ENCODE peak calls at places on chromosomes 7 and 10, in nine cellular contexts. N, A, W, M, O, X, Y, U and J are unnamed samples.

GRCh38 chr10:57694956-57695605 is 572.6 kb downstream of the IPMK start:
- DNase-seq in W (no peak), A (peak; percentile 45), X (no peak), M (no peak), O (no peak), U (peak; percentile 33), N (no peak), Y (no peak), J (no peak)

GRCh38 chr7:82932516-82932915 is 230.2 kb downstream of the PCLO start:
- DNase-seq in A (no peak), O (no peak), W (no peak), X (no peak), M (no peak), Y (no peak), U (no peak), N (no peak), J (no peak)

GRCh38 chr7:99459087-99459486 is 6.9 kb downstream of the ATP5MF start:
- DNase-seq in W (no peak), O (no peak), M (peak; percentile 40), N (no peak), A (no peak), Y (no peak), X (no peak), U (peak; percentile 7), J (no peak)

GRCh38 chr7:158325530-158326381 is 261.9 kb downstream of the PTPRN2 start:
- DNase-seq in X (no peak), N (no peak), O (no peak), U (peak; percentile 26), Y (no peak), A (no peak), W (no peak), M (no peak), J (no peak)

GRCh38 chr10:80596391-80597257 is 58.9 kb downstream of the SH2D4B start:
- DNase-seq in X (peak; percentile 28), O (no peak), N (peak; percentile 36), M (peak; percentile 57), W (peak; percentile 4), A (peak; percentile 29), Y (peak; percentile 44), U (peak; percentile 43), J (no peak)

GRCh38 chr10:37552881-37553280 is 304.5 kb downstream of the ZNF248 start:
- DNase-seq in O (no peak), N (no peak), Y (no peak), X (no peak), A (no peak), M (no peak), U (no peak), W (no peak), J (no peak)

GRCh38 chr7:104981671-104982036 is 32.4 kb upstream of the KMT2E start:
- DNase-seq in N (no peak), U (no peak), O (no peak), Y (no peak), A (no peak), M (no peak), W (no peak), X (no peak), J (no peak)

GRCh38 chr7:16344927-16345326 is 76.4 kb downstream of the CRPPA start:
- DNase-seq in Y (no peak), U (no peak), A (no peak), M (no peak), W (no peak), O (no peak), N (no peak), X (no peak), J (no peak)

GRCh38 chr10:50398383-50398782 is 147.1 kb upstream of the ASAH2 start:
- DNase-seq in N (no peak), W (no peak), Y (no peak), X (no peak), M (no peak), O (no peak), A (peak; percentile 56), U (no peak), J (no peak)

DNA sequence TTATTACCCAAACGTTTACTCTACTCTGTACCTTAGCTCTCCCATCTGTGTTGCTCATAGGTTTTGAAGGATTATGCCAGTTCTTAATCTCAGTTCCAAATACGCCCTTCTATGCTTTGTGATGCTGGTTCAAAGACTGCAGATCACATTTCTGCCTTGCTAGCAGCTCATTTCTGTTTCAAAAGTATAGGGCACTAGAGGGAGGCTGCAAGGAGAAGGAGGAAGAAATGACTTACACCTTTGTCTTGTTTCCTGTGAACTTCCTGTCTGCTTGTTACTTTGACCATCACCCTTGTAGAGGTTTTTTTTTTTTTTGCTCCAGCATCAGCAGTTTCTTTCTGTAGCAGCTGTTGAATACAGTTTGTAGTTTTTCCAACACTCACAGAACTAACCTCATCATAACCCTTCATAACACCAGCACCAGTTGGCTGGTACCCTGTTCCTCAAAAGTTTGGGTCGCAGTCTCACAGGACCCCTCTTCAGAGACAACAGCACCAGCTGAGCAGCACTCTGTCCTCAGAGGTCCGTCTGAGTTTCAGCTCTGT is 16.5 kb downstream of the SLK start:
- DNase-seq in A (no peak), M (peak; percentile 67), N (no peak), X (no peak), U (no peak), O (no peak), Y (no peak), W (no peak), J (no peak)
- TF ChIP-seq CTCF in A (no peak), M (no peak), N (no peak), X (no peak), U (no peak), O (no peak), Y (no peak), W (no peak), J (no peak)

GRCh38 chr10:124632064-124632531 is 112.1 kb downstream of the FAM53B start:
- DNase-seq in M (no peak), O (no peak), N (no peak), X (no peak), Y (no peak), A (peak; percentile 63), W (no peak), U (peak; percentile 70), J (peak; percentile 86)
- TF ChIP-seq CTCF in M (peak; percentile 38), O (no peak), N (no peak), X (peak; percentile 2), Y (no peak), A (peak; percentile 20), W (peak; percentile 29), U (peak; percentile 86), J (peak; percentile 35)

GRCh38 chr10:62637249-62638061 is 167.1 kb upstream of the ADO start:
- DNase-seq in M (peak; percentile 82), Y (no peak), O (no peak), A (peak; percentile 57), W (no peak), X (no peak), U (peak; percentile 74), N (no peak), J (peak; percentile 47)

GRCh38 chr10:62635127-62635526 is 169.4 kb upstream of the ADO start:
- DNase-seq in X (no peak), Y (no peak), A (peak; percentile 34), O (no peak), U (no peak), N (no peak), M (no peak), W (no peak), J (no peak)

GRCh38 chr10:62638062-62638477 is 166.4 kb upstream of the ADO start:
- DNase-seq in Y (no peak), A (peak; percentile 57), M (peak; percentile 63), X (no peak), O (no peak), W (no peak), U (peak; percentile 32), N (no peak), J (peak; percentile 56)

GRCh38 chr10:62639139-62639538 is 165.4 kb upstream of the ADO start:
- DNase-seq in M (no peak), W (no peak), X (no peak), Y (no peak), A (no peak), U (no peak), O (no peak), N (no peak), J (no peak)

DNA sequence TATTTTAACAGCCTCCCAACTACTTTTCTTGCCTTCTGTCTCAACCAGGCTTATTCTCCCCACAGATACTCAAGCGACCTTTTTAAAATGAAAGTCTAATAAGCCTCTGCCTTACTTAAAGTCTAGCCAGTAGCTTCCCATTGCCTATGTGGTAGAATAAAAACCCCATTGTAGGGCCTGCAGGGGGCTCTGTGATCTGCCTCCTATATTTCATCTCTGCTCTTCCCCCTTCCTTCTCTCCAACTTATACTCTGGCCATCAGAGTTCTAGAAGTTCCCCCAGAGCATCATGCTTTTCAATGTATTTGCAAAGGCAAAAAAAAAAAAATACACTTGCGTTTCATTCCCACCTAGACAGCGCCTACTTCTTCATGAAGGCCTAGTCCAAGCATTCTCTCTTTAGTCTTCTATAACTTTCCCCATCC is 167.7 kb upstream of the ADO start:
- DNase-seq in A (no peak), U (no peak), N (no peak), O (no peak), M (peak; percentile 84), Y (no peak), W (no peak), X (no peak), J (no peak)
- TF ChIP-seq CTCF in A (peak; percentile 31), U (no peak), N (no peak), O (no peak), M (peak; percentile 90), Y (no peak), W (peak; percentile 47), X (no peak), J (no peak)

GRCh38 chr7:116341222-116341907 is 131.0 kb downstream of the TES start:
- DNase-seq in N (no peak), Y (no peak), W (no peak), U (peak; percentile 43), A (no peak), M (no peak), X (no peak), O (no peak), J (no peak)
- TF ChIP-seq CTCF in N (no peak), Y (no peak), W (peak; percentile 36), U (peak; percentile 68), A (peak; percentile 26), M (no peak), X (no peak), O (no peak), J (no peak)